ENCODE peak calls at places on chromosome 9, in ten cellular contexts. One of them, this sample, is unnamed.

GRCh38 chr9:10366171-10366779 is 246.5 kb downstream of the PTPRD start:
- DNase-seq in GM12878: peak
- DNase-seq in ovary: no peak
- DNase-seq in GM12865: peak
- DNase-seq in H1: no peak
- DNase-seq in H9: no peak
- DNase-seq in PC-3: peak
- DNase-seq in kidney: no peak
- DNase-seq in HFFc6: peak
- DNase-seq in heart left ventricle: no peak
- DNase-seq in this sample: peak

GRCh38 chr9:27701664-27702063 is 128.4 kb upstream of the C9orf72 start:
- DNase-seq in PC-3: peak
- DNase-seq in H9: no peak
- DNase-seq in heart left ventricle: no peak
- DNase-seq in GM12878: no peak
- DNase-seq in HFFc6: no peak
- DNase-seq in H1: no peak
- DNase-seq in GM12865: no peak
- DNase-seq in ovary: peak
- DNase-seq in kidney: no peak
- DNase-seq in this sample: no peak

GRCh38 chr9:129242971-129243561 is 65.0 kb upstream of the IER5L start:
- DNase-seq in GM12878: no peak
- DNase-seq in PC-3: no peak
- DNase-seq in HFFc6: peak
- DNase-seq in kidney: peak
- DNase-seq in H9: no peak
- DNase-seq in H1: no peak
- DNase-seq in heart left ventricle: peak
- DNase-seq in ovary: no peak
- DNase-seq in GM12865: no peak
- DNase-seq in this sample: no peak

GRCh38 chr9:18499987-18500386 is 26.0 kb downstream of the ADAMTSL1 start:
- DNase-seq in H9: no peak
- DNase-seq in PC-3: peak
- DNase-seq in HFFc6: no peak
- DNase-seq in H1: no peak
- DNase-seq in GM12865: no peak
- DNase-seq in GM12878: no peak
- DNase-seq in heart left ventricle: no peak
- DNase-seq in kidney: no peak
- DNase-seq in ovary: no peak
- DNase-seq in this sample: no peak

GRCh38 chr9:94692601-94693000 is 33.9 kb upstream of the AOPEP start:
- DNase-seq in H1: no peak
- DNase-seq in ovary: no peak
- DNase-seq in H9: no peak
- DNase-seq in kidney: no peak
- DNase-seq in GM12865: no peak
- DNase-seq in heart left ventricle: no peak
- DNase-seq in PC-3: peak
- DNase-seq in GM12878: no peak
- DNase-seq in HFFc6: no peak
- DNase-seq in this sample: no peak

GRCh38 chr9:112755059-112755458 is 4.5 kb downstream of the SNX30 start:
- DNase-seq in ovary: no peak
- DNase-seq in GM12878: no peak
- DNase-seq in H9: no peak
- DNase-seq in HFFc6: no peak
- DNase-seq in H1: no peak
- DNase-seq in kidney: no peak
- DNase-seq in PC-3: no peak
- DNase-seq in GM12865: no peak
- DNase-seq in heart left ventricle: no peak
- DNase-seq in this sample: no peak

GRCh38 chr9:124420991-124421543 is 5.8 kb upstream of the PSMB7 start:
- DNase-seq in PC-3: no peak
- DNase-seq in kidney: no peak
- DNase-seq in GM12878: no peak
- DNase-seq in HFFc6: peak
- DNase-seq in H1: no peak
- DNase-seq in H9: no peak
- DNase-seq in GM12865: peak
- DNase-seq in ovary: no peak
- DNase-seq in heart left ventricle: no peak
- DNase-seq in this sample: no peak

GRCh38 chr9:134204041-134204440 is 39.7 kb upstream of the RNU6ATAC start:
- DNase-seq in ovary: no peak
- DNase-seq in H9: no peak
- DNase-seq in HFFc6: no peak
- DNase-seq in kidney: peak
- DNase-seq in GM12878: no peak
- DNase-seq in H1: no peak
- DNase-seq in GM12865: no peak
- DNase-seq in heart left ventricle: peak
- DNase-seq in PC-3: no peak
- DNase-seq in this sample: no peak

GRCh38 chr9:123081824-123082223 is 48.4 kb downstream of the GPR21 start:
- DNase-seq in heart left ventricle: no peak
- DNase-seq in kidney: no peak
- DNase-seq in ovary: no peak
- DNase-seq in H1: no peak
- DNase-seq in GM12865: peak
- DNase-seq in HFFc6: peak
- DNase-seq in PC-3: peak
- DNase-seq in GM12878: peak
- DNase-seq in H9: no peak
- DNase-seq in this sample: peak

GRCh38 chr9:120862452-120862851 is 14.5 kb downstream of the PHF19 start:
- DNase-seq in PC-3: no peak
- DNase-seq in H1: no peak
- DNase-seq in HFFc6: no peak
- DNase-seq in H9: no peak
- DNase-seq in heart left ventricle: no peak
- DNase-seq in GM12865: no peak
- DNase-seq in GM12878: no peak
- DNase-seq in ovary: no peak
- DNase-seq in kidney: no peak
- DNase-seq in this sample: no peak
- TF ChIP-seq CTCF in PC-3: no peak
- TF ChIP-seq CTCF in H1: peak
- TF ChIP-seq CTCF in HFFc6: no peak
- TF ChIP-seq CTCF in H9: peak
- TF ChIP-seq CTCF in heart left ventricle: no peak
- TF ChIP-seq CTCF in GM12865: no peak
- TF ChIP-seq CTCF in GM12878: no peak
- TF ChIP-seq CTCF in ovary: no peak
- TF ChIP-seq CTCF in kidney: no peak
- TF ChIP-seq CTCF in this sample: no peak

GRCh38 chr9:133094842-133095393 is 26.1 kb downstream of the RALGDS start:
- DNase-seq in ovary: no peak
- DNase-seq in heart left ventricle: no peak
- DNase-seq in H9: no peak
- DNase-seq in HFFc6: no peak
- DNase-seq in GM12865: no peak
- DNase-seq in GM12878: no peak
- DNase-seq in PC-3: no peak
- DNase-seq in kidney: no peak
- DNase-seq in H1: no peak
- DNase-seq in this sample: no peak
- TF ChIP-seq CTCF in ovary: no peak
- TF ChIP-seq CTCF in heart left ventricle: no peak
- TF ChIP-seq CTCF in H9: peak
- TF ChIP-seq CTCF in HFFc6: peak
- TF ChIP-seq CTCF in GM12865: no peak
- TF ChIP-seq CTCF in GM12878: no peak
- TF ChIP-seq CTCF in PC-3: no peak
- TF ChIP-seq CTCF in kidney: no peak
- TF ChIP-seq CTCF in H1: no peak
- TF ChIP-seq CTCF in this sample: peak

GRCh38 chr9:137256362-137256761 is 1.2 kb downstream of the NELFB start:
- DNase-seq in heart left ventricle: peak
- DNase-seq in H9: no peak
- DNase-seq in GM12878: no peak
- DNase-seq in PC-3: no peak
- DNase-seq in kidney: no peak
- DNase-seq in HFFc6: no peak
- DNase-seq in H1: no peak
- DNase-seq in ovary: no peak
- DNase-seq in GM12865: no peak
- DNase-seq in this sample: no peak

GRCh38 chr9:137256839-137257238 is 1.7 kb downstream of the NELFB start:
- DNase-seq in PC-3: no peak
- DNase-seq in H1: no peak
- DNase-seq in ovary: no peak
- DNase-seq in HFFc6: no peak
- DNase-seq in GM12865: no peak
- DNase-seq in GM12878: no peak
- DNase-seq in H9: no peak
- DNase-seq in heart left ventricle: peak
- DNase-seq in kidney: no peak
- DNase-seq in this sample: no peak

GRCh38 chr9:137253717-137254623 is 1.2 kb upstream of the NELFB start:
- DNase-seq in HFFc6: no peak
- DNase-seq in GM12878: no peak
- DNase-seq in heart left ventricle: peak
- DNase-seq in PC-3: no peak
- DNase-seq in H1: no peak
- DNase-seq in kidney: no peak
- DNase-seq in ovary: no peak
- DNase-seq in H9: no peak
- DNase-seq in GM12865: no peak
- DNase-seq in this sample: no peak

GRCh38 chr9:137255448-137256114 is 454 bp downstream of the NELFB start:
- DNase-seq in HFFc6: no peak
- DNase-seq in H9: peak
- DNase-seq in heart left ventricle: no peak
- DNase-seq in PC-3: peak
- DNase-seq in ovary: no peak
- DNase-seq in H1: no peak
- DNase-seq in GM12878: no peak
- DNase-seq in GM12865: peak
- DNase-seq in kidney: no peak
- DNase-seq in this sample: no peak

GRCh38 chr9:137254624-137255447 is at the start of gene NELFB:
- DNase-seq in PC-3: peak
- DNase-seq in H9: peak
- DNase-seq in ovary: peak
- DNase-seq in H1: peak
- DNase-seq in kidney: peak
- DNase-seq in GM12865: peak
- DNase-seq in GM12878: peak
- DNase-seq in HFFc6: peak
- DNase-seq in heart left ventricle: peak
- DNase-seq in this sample: peak
- TF ChIP-seq CTCF in PC-3: no peak
- TF ChIP-seq CTCF in H9: no peak
- TF ChIP-seq CTCF in ovary: no peak
- TF ChIP-seq CTCF in H1: no peak
- TF ChIP-seq CTCF in kidney: peak
- TF ChIP-seq CTCF in GM12865: no peak
- TF ChIP-seq CTCF in GM12878: no peak
- TF ChIP-seq CTCF in HFFc6: peak
- TF ChIP-seq CTCF in heart left ventricle: no peak
- TF ChIP-seq CTCF in this sample: no peak

DNA sequence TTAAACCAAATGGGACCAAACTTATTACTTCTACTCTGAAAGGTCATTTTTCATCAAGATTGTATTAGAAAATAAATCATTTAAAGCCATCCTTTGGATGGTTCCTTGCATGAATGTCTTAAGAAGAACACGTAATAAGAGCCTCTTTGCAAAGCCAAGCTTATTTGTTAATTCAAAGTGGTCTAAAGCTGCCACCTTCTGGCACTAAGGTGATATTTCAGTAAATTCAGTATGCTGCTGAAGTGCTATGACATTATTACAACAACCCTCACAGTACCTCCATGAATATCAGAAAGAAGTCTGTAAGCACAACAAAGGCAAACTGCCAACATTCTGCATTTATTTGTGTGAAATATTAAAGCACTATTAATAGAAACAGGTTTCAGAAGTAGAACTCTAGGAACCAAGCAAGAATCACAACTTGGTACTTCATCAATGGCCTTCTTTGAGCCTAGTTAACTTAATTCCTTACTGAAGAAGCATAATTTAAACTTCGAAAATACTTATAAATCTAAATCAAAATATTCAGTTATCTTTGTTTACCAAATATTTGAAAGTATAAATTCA is 53.1 kb upstream of the TYRP1 start:
- DNase-seq in heart left ventricle: no peak
- DNase-seq in GM12878: no peak
- DNase-seq in H1: no peak
- DNase-seq in ovary: no peak
- DNase-seq in GM12865: peak
- DNase-seq in H9: no peak
- DNase-seq in HFFc6: peak
- DNase-seq in kidney: no peak
- DNase-seq in PC-3: peak
- DNase-seq in this sample: no peak
- TF ChIP-seq CTCF in heart left ventricle: peak
- TF ChIP-seq CTCF in GM12878: peak
- TF ChIP-seq CTCF in H1: no peak
- TF ChIP-seq CTCF in ovary: no peak
- TF ChIP-seq CTCF in GM12865: peak
- TF ChIP-seq CTCF in H9: peak
- TF ChIP-seq CTCF in HFFc6: peak
- TF ChIP-seq CTCF in kidney: peak
- TF ChIP-seq CTCF in PC-3: peak
- TF ChIP-seq CTCF in this sample: peak

DNA sequence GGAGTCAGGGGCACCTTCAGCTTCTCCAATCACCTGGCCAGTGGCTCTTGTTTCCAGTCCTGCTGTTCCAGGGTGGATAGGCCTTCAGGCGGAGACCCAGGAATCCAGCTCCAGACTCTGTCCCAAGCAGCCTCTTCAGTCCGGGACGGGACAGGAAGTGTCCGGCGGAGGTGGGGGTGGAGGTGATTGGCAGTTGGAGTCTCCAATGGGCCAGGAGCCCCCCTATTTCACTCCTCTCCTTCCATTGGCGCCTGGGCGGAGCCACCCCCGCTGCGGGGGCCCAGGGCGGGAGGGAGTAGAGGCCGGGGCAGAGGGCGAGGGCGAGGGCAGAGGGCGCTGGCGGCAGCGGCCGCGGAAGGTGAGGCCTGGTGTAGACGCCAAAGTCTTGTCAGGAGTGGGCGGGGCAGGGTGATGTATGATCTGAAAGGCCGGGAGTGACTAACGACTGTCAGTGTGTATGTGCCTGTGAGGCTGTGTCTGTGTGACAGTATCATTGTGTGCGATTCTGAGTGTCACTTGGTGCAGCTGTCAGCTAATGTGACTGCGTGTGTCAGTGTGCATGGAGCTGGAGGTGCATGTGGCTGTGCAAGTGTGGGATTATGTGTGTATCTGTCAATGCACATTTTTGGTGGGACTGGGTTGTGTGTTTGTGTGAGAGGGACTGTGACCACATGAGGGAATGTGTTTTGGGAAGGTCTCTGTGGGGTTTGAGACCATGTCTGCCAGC is at the start of gene IL11RA:
- DNase-seq in HFFc6: peak
- DNase-seq in GM12878: no peak
- DNase-seq in H1: peak
- DNase-seq in H9: peak
- DNase-seq in GM12865: peak
- DNase-seq in ovary: peak
- DNase-seq in PC-3: peak
- DNase-seq in heart left ventricle: peak
- DNase-seq in kidney: peak
- DNase-seq in this sample: peak
- TF ChIP-seq CTCF in HFFc6: peak
- TF ChIP-seq CTCF in GM12878: no peak
- TF ChIP-seq CTCF in H1: peak
- TF ChIP-seq CTCF in H9: no peak
- TF ChIP-seq CTCF in GM12865: no peak
- TF ChIP-seq CTCF in ovary: peak
- TF ChIP-seq CTCF in PC-3: no peak
- TF ChIP-seq CTCF in heart left ventricle: no peak
- TF ChIP-seq CTCF in kidney: no peak
- TF ChIP-seq CTCF in this sample: no peak

This sample was measured in neural crest cell.